ENCODE peak calls at places on chromosomes 6 and 20, in seven cellular contexts. One of them, this sample, is unnamed.

GRCh38 chr6:30490031-30490876 is 945 bp downstream of the HLA-E start:
- DNase-seq in lung: peak
- DNase-seq in mucosa of gallbladder: peak
- DNase-seq in spleen: peak
- DNase-seq in stimulated activated CD4-positive, alpha-beta T cell treated with anti-CD3 and anti-CD28 coated beads, Interleukin-12 subunit alpha, Interleukin-12 subunit beta, amount 100 ng/mL, for 48 hours: peak
- DNase-seq in RKO: peak
- DNase-seq in type B pancreatic cell: no peak
- DNase-seq in this sample: peak

GRCh38 chr6:135675862-135676261 is 175.6 kb upstream of the PDE7B start:
- DNase-seq in type B pancreatic cell: no peak
- DNase-seq in mucosa of gallbladder: peak
- DNase-seq in stimulated activated CD4-positive, alpha-beta T cell treated with anti-CD3 and anti-CD28 coated beads, Interleukin-12 subunit alpha, Interleukin-12 subunit beta, amount 100 ng/mL, for 48 hours: peak
- DNase-seq in spleen: no peak
- DNase-seq in RKO: peak
- DNase-seq in lung: no peak
- DNase-seq in this sample: no peak

GRCh38 chr20:23156170-23156841 is 70.2 kb upstream of the CD93 start:
- DNase-seq in spleen: peak
- DNase-seq in RKO: peak
- DNase-seq in type B pancreatic cell: peak
- DNase-seq in lung: no peak
- DNase-seq in stimulated activated CD4-positive, alpha-beta T cell treated with anti-CD3 and anti-CD28 coated beads, Interleukin-12 subunit alpha, Interleukin-12 subunit beta, amount 100 ng/mL, for 48 hours: no peak
- DNase-seq in mucosa of gallbladder: no peak
- DNase-seq in this sample: no peak

GRCh38 chr6:6724319-6725119 is 136.0 kb downstream of the LY86 start:
- DNase-seq in type B pancreatic cell: peak
- DNase-seq in RKO: peak
- DNase-seq in spleen: peak
- DNase-seq in stimulated activated CD4-positive, alpha-beta T cell treated with anti-CD3 and anti-CD28 coated beads, Interleukin-12 subunit alpha, Interleukin-12 subunit beta, amount 100 ng/mL, for 48 hours: peak
- DNase-seq in lung: peak
- DNase-seq in mucosa of gallbladder: peak
- DNase-seq in this sample: peak

GRCh38 chr6:42315991-42316378 is 98.3 kb upstream of the MRPS10 start:
- DNase-seq in spleen: no peak
- DNase-seq in RKO: peak
- DNase-seq in stimulated activated CD4-positive, alpha-beta T cell treated with anti-CD3 and anti-CD28 coated beads, Interleukin-12 subunit alpha, Interleukin-12 subunit beta, amount 100 ng/mL, for 48 hours: no peak
- DNase-seq in lung: no peak
- DNase-seq in type B pancreatic cell: no peak
- DNase-seq in mucosa of gallbladder: peak
- DNase-seq in this sample: no peak

GRCh38 chr20:51233345-51233744 is 210.4 kb upstream of the KCNG1 start:
- DNase-seq in stimulated activated CD4-positive, alpha-beta T cell treated with anti-CD3 and anti-CD28 coated beads, Interleukin-12 subunit alpha, Interleukin-12 subunit beta, amount 100 ng/mL, for 48 hours: no peak
- DNase-seq in type B pancreatic cell: no peak
- DNase-seq in spleen: no peak
- DNase-seq in mucosa of gallbladder: no peak
- DNase-seq in lung: no peak
- DNase-seq in RKO: no peak
- DNase-seq in this sample: no peak

GRCh38 chr6:168219167-168219566 is 100.4 kb downstream of the DACT2 start:
- DNase-seq in RKO: no peak
- DNase-seq in lung: no peak
- DNase-seq in stimulated activated CD4-positive, alpha-beta T cell treated with anti-CD3 and anti-CD28 coated beads, Interleukin-12 subunit alpha, Interleukin-12 subunit beta, amount 100 ng/mL, for 48 hours: no peak
- DNase-seq in type B pancreatic cell: no peak
- DNase-seq in mucosa of gallbladder: no peak
- DNase-seq in spleen: no peak
- DNase-seq in this sample: no peak

GRCh38 chr6:143286280-143286795 is 164.2 kb downstream of the ADAT2 start:
- DNase-seq in spleen: no peak
- DNase-seq in RKO: no peak
- DNase-seq in type B pancreatic cell: no peak
- DNase-seq in stimulated activated CD4-positive, alpha-beta T cell treated with anti-CD3 and anti-CD28 coated beads, Interleukin-12 subunit alpha, Interleukin-12 subunit beta, amount 100 ng/mL, for 48 hours: no peak
- DNase-seq in mucosa of gallbladder: no peak
- DNase-seq in lung: no peak
- DNase-seq in this sample: no peak

GRCh38 chr6:156845447-156845846 is 68.3 kb downstream of the ARID1B start:
- DNase-seq in lung: no peak
- DNase-seq in mucosa of gallbladder: no peak
- DNase-seq in type B pancreatic cell: no peak
- DNase-seq in RKO: no peak
- DNase-seq in spleen: no peak
- DNase-seq in stimulated activated CD4-positive, alpha-beta T cell treated with anti-CD3 and anti-CD28 coated beads, Interleukin-12 subunit alpha, Interleukin-12 subunit beta, amount 100 ng/mL, for 48 hours: no peak
- DNase-seq in this sample: no peak

GRCh38 chr6:786946-787763 is 94.2 kb upstream of the EXOC2 start:
- DNase-seq in RKO: no peak
- DNase-seq in spleen: no peak
- DNase-seq in type B pancreatic cell: no peak
- DNase-seq in mucosa of gallbladder: no peak
- DNase-seq in stimulated activated CD4-positive, alpha-beta T cell treated with anti-CD3 and anti-CD28 coated beads, Interleukin-12 subunit alpha, Interleukin-12 subunit beta, amount 100 ng/mL, for 48 hours: no peak
- DNase-seq in lung: no peak
- DNase-seq in this sample: no peak

GRCh38 chr6:12467706-12468670 is 177.8 kb downstream of the EDN1 start:
- DNase-seq in mucosa of gallbladder: no peak
- DNase-seq in RKO: no peak
- DNase-seq in spleen: no peak
- DNase-seq in stimulated activated CD4-positive, alpha-beta T cell treated with anti-CD3 and anti-CD28 coated beads, Interleukin-12 subunit alpha, Interleukin-12 subunit beta, amount 100 ng/mL, for 48 hours: no peak
- DNase-seq in type B pancreatic cell: no peak
- DNase-seq in lung: no peak
- DNase-seq in this sample: no peak

GRCh38 chr20:62252342-62252966 is 14.1 kb downstream of the OSBPL2 start:
- DNase-seq in RKO: no peak
- DNase-seq in lung: no peak
- DNase-seq in spleen: no peak
- DNase-seq in type B pancreatic cell: no peak
- DNase-seq in mucosa of gallbladder: no peak
- DNase-seq in stimulated activated CD4-positive, alpha-beta T cell treated with anti-CD3 and anti-CD28 coated beads, Interleukin-12 subunit alpha, Interleukin-12 subunit beta, amount 100 ng/mL, for 48 hours: no peak
- DNase-seq in this sample: no peak

GRCh38 chr6:89977808-89978748 is 83.8 kb downstream of the GJA10 start:
- DNase-seq in type B pancreatic cell: no peak
- DNase-seq in stimulated activated CD4-positive, alpha-beta T cell treated with anti-CD3 and anti-CD28 coated beads, Interleukin-12 subunit alpha, Interleukin-12 subunit beta, amount 100 ng/mL, for 48 hours: no peak
- DNase-seq in mucosa of gallbladder: no peak
- DNase-seq in spleen: no peak
- DNase-seq in RKO: no peak
- DNase-seq in lung: no peak
- DNase-seq in this sample: no peak

GRCh38 chr6:34791842-34792604 is at the start of gene BLTP3A:
- DNase-seq in lung: peak
- DNase-seq in stimulated activated CD4-positive, alpha-beta T cell treated with anti-CD3 and anti-CD28 coated beads, Interleukin-12 subunit alpha, Interleukin-12 subunit beta, amount 100 ng/mL, for 48 hours: peak
- DNase-seq in mucosa of gallbladder: peak
- DNase-seq in RKO: peak
- DNase-seq in spleen: peak
- DNase-seq in type B pancreatic cell: peak
- DNase-seq in this sample: peak

GRCh38 chr6:71194730-71195129 is 93.9 kb upstream of the OGFRL1 start:
- DNase-seq in lung: no peak
- DNase-seq in RKO: no peak
- DNase-seq in mucosa of gallbladder: no peak
- DNase-seq in stimulated activated CD4-positive, alpha-beta T cell treated with anti-CD3 and anti-CD28 coated beads, Interleukin-12 subunit alpha, Interleukin-12 subunit beta, amount 100 ng/mL, for 48 hours: no peak
- DNase-seq in spleen: no peak
- DNase-seq in type B pancreatic cell: no peak
- DNase-seq in this sample: no peak

GRCh38 chr6:28176373-28176772 is 34.7 kb downstream of the ZKSCAN8 start:
- DNase-seq in type B pancreatic cell: no peak
- DNase-seq in spleen: no peak
- DNase-seq in mucosa of gallbladder: no peak
- DNase-seq in RKO: no peak
- DNase-seq in lung: no peak
- DNase-seq in stimulated activated CD4-positive, alpha-beta T cell treated with anti-CD3 and anti-CD28 coated beads, Interleukin-12 subunit alpha, Interleukin-12 subunit beta, amount 100 ng/mL, for 48 hours: no peak
- DNase-seq in this sample: no peak

GRCh38 chr6:128601060-128601459 is 80.7 kb upstream of the PTPRK start:
- DNase-seq in mucosa of gallbladder: no peak
- DNase-seq in spleen: no peak
- DNase-seq in RKO: no peak
- DNase-seq in stimulated activated CD4-positive, alpha-beta T cell treated with anti-CD3 and anti-CD28 coated beads, Interleukin-12 subunit alpha, Interleukin-12 subunit beta, amount 100 ng/mL, for 48 hours: no peak
- DNase-seq in type B pancreatic cell: no peak
- DNase-seq in lung: no peak
- DNase-seq in this sample: no peak

GRCh38 chr6:73451166-73452106 is 661 bp downstream of the CGAS start:
- DNase-seq in RKO: peak
- DNase-seq in lung: peak
- DNase-seq in stimulated activated CD4-positive, alpha-beta T cell treated with anti-CD3 and anti-CD28 coated beads, Interleukin-12 subunit alpha, Interleukin-12 subunit beta, amount 100 ng/mL, for 48 hours: peak
- DNase-seq in type B pancreatic cell: no peak
- DNase-seq in mucosa of gallbladder: peak
- DNase-seq in spleen: peak
- DNase-seq in this sample: peak

GRCh38 chr6:157273756-157274088 is 49.6 kb downstream of the TMEM242 start:
- DNase-seq in lung: no peak
- DNase-seq in spleen: peak
- DNase-seq in RKO: no peak
- DNase-seq in type B pancreatic cell: no peak
- DNase-seq in mucosa of gallbladder: no peak
- DNase-seq in stimulated activated CD4-positive, alpha-beta T cell treated with anti-CD3 and anti-CD28 coated beads, Interleukin-12 subunit alpha, Interleukin-12 subunit beta, amount 100 ng/mL, for 48 hours: peak
- DNase-seq in this sample: peak

GRCh38 chr6:3746696-3747095 is 4.8 kb downstream of the PXDC1 start:
- DNase-seq in type B pancreatic cell: no peak
- DNase-seq in lung: no peak
- DNase-seq in stimulated activated CD4-positive, alpha-beta T cell treated with anti-CD3 and anti-CD28 coated beads, Interleukin-12 subunit alpha, Interleukin-12 subunit beta, amount 100 ng/mL, for 48 hours: no peak
- DNase-seq in mucosa of gallbladder: no peak
- DNase-seq in spleen: no peak
- DNase-seq in RKO: no peak
- DNase-seq in this sample: no peak

GRCh38 chr6:133648576-133648975 is 240.3 kb upstream of the TCF21 start:
- DNase-seq in type B pancreatic cell: no peak
- DNase-seq in spleen: no peak
- DNase-seq in RKO: no peak
- DNase-seq in lung: no peak
- DNase-seq in mucosa of gallbladder: no peak
- DNase-seq in stimulated activated CD4-positive, alpha-beta T cell treated with anti-CD3 and anti-CD28 coated beads, Interleukin-12 subunit alpha, Interleukin-12 subunit beta, amount 100 ng/mL, for 48 hours: no peak
- DNase-seq in this sample: no peak

GRCh38 chr20:48156951-48157700 is 371.8 kb upstream of the SULF2 start:
- DNase-seq in stimulated activated CD4-positive, alpha-beta T cell treated with anti-CD3 and anti-CD28 coated beads, Interleukin-12 subunit alpha, Interleukin-12 subunit beta, amount 100 ng/mL, for 48 hours: no peak
- DNase-seq in type B pancreatic cell: no peak
- DNase-seq in mucosa of gallbladder: no peak
- DNase-seq in spleen: no peak
- DNase-seq in RKO: no peak
- DNase-seq in lung: no peak
- DNase-seq in this sample: no peak

GRCh38 chr6:118377711-118378414 is 170.2 kb upstream of the PLN start:
- DNase-seq in spleen: no peak
- DNase-seq in mucosa of gallbladder: no peak
- DNase-seq in RKO: no peak
- DNase-seq in type B pancreatic cell: no peak
- DNase-seq in lung: peak
- DNase-seq in stimulated activated CD4-positive, alpha-beta T cell treated with anti-CD3 and anti-CD28 coated beads, Interleukin-12 subunit alpha, Interleukin-12 subunit beta, amount 100 ng/mL, for 48 hours: no peak
- DNase-seq in this sample: no peak

GRCh38 chr6:169931223-169931760 is 179.9 kb downstream of the ERMARD start:
- DNase-seq in spleen: peak
- DNase-seq in RKO: no peak
- DNase-seq in stimulated activated CD4-positive, alpha-beta T cell treated with anti-CD3 and anti-CD28 coated beads, Interleukin-12 subunit alpha, Interleukin-12 subunit beta, amount 100 ng/mL, for 48 hours: no peak
- DNase-seq in type B pancreatic cell: no peak
- DNase-seq in lung: no peak
- DNase-seq in mucosa of gallbladder: no peak
- DNase-seq in this sample: no peak

GRCh38 chr20:6693178-6693807 is 74.2 kb upstream of the BMP2 start:
- DNase-seq in stimulated activated CD4-positive, alpha-beta T cell treated with anti-CD3 and anti-CD28 coated beads, Interleukin-12 subunit alpha, Interleukin-12 subunit beta, amount 100 ng/mL, for 48 hours: no peak
- DNase-seq in spleen: no peak
- DNase-seq in mucosa of gallbladder: no peak
- DNase-seq in type B pancreatic cell: no peak
- DNase-seq in RKO: no peak
- DNase-seq in lung: no peak
- DNase-seq in this sample: no peak

GRCh38 chr6:89368107-89368506 is 15.6 kb upstream of the UBE2J1 start:
- DNase-seq in lung: peak
- DNase-seq in RKO: peak
- DNase-seq in stimulated activated CD4-positive, alpha-beta T cell treated with anti-CD3 and anti-CD28 coated beads, Interleukin-12 subunit alpha, Interleukin-12 subunit beta, amount 100 ng/mL, for 48 hours: peak
- DNase-seq in mucosa of gallbladder: peak
- DNase-seq in spleen: no peak
- DNase-seq in type B pancreatic cell: no peak
- DNase-seq in this sample: peak

GRCh38 chr6:108497883-108498282 is 62.8 kb upstream of the FOXO3 start:
- DNase-seq in mucosa of gallbladder: no peak
- DNase-seq in type B pancreatic cell: no peak
- DNase-seq in stimulated activated CD4-positive, alpha-beta T cell treated with anti-CD3 and anti-CD28 coated beads, Interleukin-12 subunit alpha, Interleukin-12 subunit beta, amount 100 ng/mL, for 48 hours: no peak
- DNase-seq in lung: no peak
- DNase-seq in RKO: peak
- DNase-seq in spleen: no peak
- DNase-seq in this sample: no peak

GRCh38 chr6:46815130-46815529 is 21.9 kb downstream of the MEP1A start:
- DNase-seq in lung: no peak
- DNase-seq in RKO: no peak
- DNase-seq in type B pancreatic cell: no peak
- DNase-seq in stimulated activated CD4-positive, alpha-beta T cell treated with anti-CD3 and anti-CD28 coated beads, Interleukin-12 subunit alpha, Interleukin-12 subunit beta, amount 100 ng/mL, for 48 hours: no peak
- DNase-seq in spleen: no peak
- DNase-seq in mucosa of gallbladder: no peak
- DNase-seq in this sample: no peak

GRCh38 chr6:138647006-138647405 is 126.6 kb upstream of the CCDC28A start:
- DNase-seq in lung: no peak
- DNase-seq in spleen: no peak
- DNase-seq in type B pancreatic cell: no peak
- DNase-seq in RKO: no peak
- DNase-seq in mucosa of gallbladder: no peak
- DNase-seq in stimulated activated CD4-positive, alpha-beta T cell treated with anti-CD3 and anti-CD28 coated beads, Interleukin-12 subunit alpha, Interleukin-12 subunit beta, amount 100 ng/mL, for 48 hours: no peak
- DNase-seq in this sample: no peak

GRCh38 chr6:151757506-151757955 is 50.0 kb upstream of the ESR1 start:
- DNase-seq in type B pancreatic cell: no peak
- DNase-seq in lung: no peak
- DNase-seq in spleen: no peak
- DNase-seq in stimulated activated CD4-positive, alpha-beta T cell treated with anti-CD3 and anti-CD28 coated beads, Interleukin-12 subunit alpha, Interleukin-12 subunit beta, amount 100 ng/mL, for 48 hours: peak
- DNase-seq in mucosa of gallbladder: no peak
- DNase-seq in RKO: no peak
- DNase-seq in this sample: no peak

GRCh38 chr20:37986873-37987601 is 46.2 kb downstream of the TTI1 start:
- DNase-seq in mucosa of gallbladder: peak
- DNase-seq in stimulated activated CD4-positive, alpha-beta T cell treated with anti-CD3 and anti-CD28 coated beads, Interleukin-12 subunit alpha, Interleukin-12 subunit beta, amount 100 ng/mL, for 48 hours: no peak
- DNase-seq in type B pancreatic cell: no peak
- DNase-seq in lung: peak
- DNase-seq in spleen: no peak
- DNase-seq in RKO: no peak
- DNase-seq in this sample: no peak

This sample was measured in activated effector memory CD4-positive, alpha-beta T cell treated with Interleukin-2 at 50 U/mL for 16 hours.